ENCODE peak calls at places on chromosomes 11 and 22, in eight cellular contexts. F, S, A, I, R, B, K and U are unnamed samples. For H3K4me1 and H3K9me3, the result is how much of the 10 kb centered on the place peaks cover.

GRCh38 chr11:46738887-46739286 is 19.9 kb downstream of the F2 start:
- DNase-seq in F (no peak), S (no peak), A (no peak), I (no peak), R (no peak), B (no peak), K (no peak), U (no peak)

GRCh38 chr11:14119357-14119756 is 156.8 kb downstream of the SPON1 start:
- DNase-seq in F (no peak), S (no peak), A (no peak), I (no peak), R (no peak), B (no peak), K (no peak), U (no peak)

GRCh38 chr22:30943368-30943767 is 25.2 kb downstream of the MORC2 start:
- DNase-seq in F (no peak), S (no peak), A (peak), I (no peak), R (no peak), B (no peak), K (no peak), U (peak)

GRCh38 chr11:102495161-102496042 is 35.1 kb downstream of the MMP7 start:
- DNase-seq in F (peak), S (peak), A (no peak), I (no peak), R (peak), B (peak), K (peak), U (peak)

GRCh38 chr22:27801197-27801615 is 350 bp downstream of the MN1 start:
- DNase-seq in F (no peak), S (peak), A (no peak), I (no peak), R (peak), B (peak), K (peak), U (peak)

GRCh38 chr11:85767277-85767676 is 43.7 kb downstream of the SYTL2 start:
- DNase-seq in F (no peak), S (no peak), A (no peak), I (no peak), R (no peak), B (no peak), K (no peak), U (no peak)

GRCh38 chr11:19718976-19719375 is 6.3 kb downstream of the NAV2 start:
- DNase-seq in F (no peak), S (no peak), A (no peak), I (no peak), R (no peak), B (no peak), K (no peak), U (no peak)

GRCh38 chr11:10304495-10305261 is at the start of gene ADM:
- DNase-seq in F (peak), S (peak), A (no peak), I (peak), R (peak), B (peak), K (peak), U (peak)

GRCh38 chr11:107969219-107969618 is 39.5 kb upstream of the CUL5 start:
- DNase-seq in F (no peak), S (no peak), A (no peak), I (no peak), R (no peak), B (no peak), K (no peak), U (no peak)

GRCh38 chr11:131544591-131544990 is 174.2 kb downstream of the NTM start:
- DNase-seq in F (no peak), S (no peak), A (no peak), I (no peak), R (no peak), B (peak), K (no peak), U (no peak)

GRCh38 chr22:27139935-27140493 is 482.6 kb downstream of the MIAT start:
- DNase-seq in F (peak), S (no peak), A (no peak), I (no peak), R (no peak), B (no peak), K (peak), U (no peak)

GRCh38 chr22:27594020-27594419 is 207.5 kb downstream of the MN1 start:
- DNase-seq in F (no peak), S (no peak), A (no peak), I (no peak), R (no peak), B (no peak), K (no peak), U (no peak)

GRCh38 chr11:44564653-44565007 is 833 bp upstream of the CD82 start:
- DNase-seq in F (no peak), S (no peak), A (no peak), I (peak), R (peak), B (peak), K (peak), U (no peak)

GRCh38 chr11:76700177-76701100 is 29.9 kb upstream of the LRRC32 start:
- DNase-seq in F (peak), S (no peak), A (no peak), I (no peak), R (peak), B (no peak), K (peak), U (no peak)

GRCh38 chr11:111982019-111982464 is 43.2 kb upstream of the DLAT start:
- DNase-seq in F (peak), S (peak), A (no peak), I (peak), R (peak), B (peak), K (peak), U (peak)

GRCh38 chr22:46845281-46846153 is 83.1 kb downstream of the TBC1D22A start:
- DNase-seq in F (no peak), S (no peak), A (no peak), I (no peak), R (no peak), B (peak), K (no peak), U (no peak)

GRCh38 chr11:18046116-18046777 is at the start of gene TPH1:
- DNase-seq in F (peak), S (peak), A (no peak), I (no peak), R (peak), B (peak), K (peak), U (no peak)

GRCh38 chr11:128298271-128298670 is 289.1 kb downstream of the ETS1 start:
- DNase-seq in F (no peak), S (no peak), A (no peak), I (no peak), R (no peak), B (no peak), K (no peak), U (no peak)

GRCh38 chr22:48321986-48322545 is 1505.6 kb downstream of the BRD1 start:
- DNase-seq in F (no peak), S (no peak), A (no peak), I (no peak), R (no peak), B (no peak), K (no peak), U (no peak)

GRCh38 chr11:6693342-6694228 is 10.4 kb upstream of the MRPL17 start:
- DNase-seq in F (peak), S (no peak), A (no peak), I (no peak), R (no peak), B (no peak), K (no peak), U (no peak)

GRCh38 chr11:33830903-33831648 is 56.8 kb upstream of the FBXO3 start:
- DNase-seq in F (no peak), S (no peak), A (no peak), I (no peak), R (no peak), B (no peak), K (no peak), U (no peak)

GRCh38 chr11:35235944-35236666 is 97.1 kb downstream of the CD44 start:
- DNase-seq in F (no peak), S (no peak), A (peak), I (peak), R (peak), B (no peak), K (no peak), U (peak)

GRCh38 chr11:118895093-118896039 is 11.7 kb downstream of the CXCR5 start:
- DNase-seq in F (no peak), S (no peak), A (peak), I (no peak), R (no peak), B (peak), K (peak), U (peak)

DNA sequence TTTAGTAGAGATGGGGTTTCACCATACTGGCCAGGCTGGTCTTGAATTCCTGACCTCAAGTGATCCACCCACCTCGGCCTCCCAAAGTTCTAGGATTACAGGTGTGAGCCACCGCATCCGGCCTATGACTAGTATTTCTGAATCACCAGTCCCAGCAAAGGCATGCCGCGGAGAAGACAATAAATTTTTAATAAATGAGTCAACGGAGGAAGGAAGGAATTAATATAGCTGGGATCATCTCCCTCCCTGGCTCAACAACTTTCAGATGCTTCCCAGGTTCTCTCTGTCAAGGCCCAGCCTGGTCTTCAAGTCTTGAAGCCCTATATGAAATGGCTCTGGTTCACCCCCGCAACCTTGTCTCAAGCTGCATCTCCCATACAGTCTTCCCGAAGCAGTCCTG is 45.7 kb downstream of the CYTH4 start:
- DNase-seq in F (no peak), S (no peak), A (no peak), I (no peak), R (no peak), B (no peak), K (no peak), U (no peak)
- H3K4me1 ChIP-seq in F (under half), S (under half), A (under half), I (under half), R (under half), B (under half), K (under half), U (under half)

GRCh38 chr22:24947383-24947782 is 889 bp upstream of the LHFPL7 start:
- DNase-seq in F (no peak), S (no peak), A (no peak), I (no peak), R (no peak), B (no peak), K (no peak), U (no peak)
- H3K9me3 ChIP-seq in F (under half), S (under half), A (under half), I (under half), R (under half), B (under half), K (under half), U (under half)

DNA sequence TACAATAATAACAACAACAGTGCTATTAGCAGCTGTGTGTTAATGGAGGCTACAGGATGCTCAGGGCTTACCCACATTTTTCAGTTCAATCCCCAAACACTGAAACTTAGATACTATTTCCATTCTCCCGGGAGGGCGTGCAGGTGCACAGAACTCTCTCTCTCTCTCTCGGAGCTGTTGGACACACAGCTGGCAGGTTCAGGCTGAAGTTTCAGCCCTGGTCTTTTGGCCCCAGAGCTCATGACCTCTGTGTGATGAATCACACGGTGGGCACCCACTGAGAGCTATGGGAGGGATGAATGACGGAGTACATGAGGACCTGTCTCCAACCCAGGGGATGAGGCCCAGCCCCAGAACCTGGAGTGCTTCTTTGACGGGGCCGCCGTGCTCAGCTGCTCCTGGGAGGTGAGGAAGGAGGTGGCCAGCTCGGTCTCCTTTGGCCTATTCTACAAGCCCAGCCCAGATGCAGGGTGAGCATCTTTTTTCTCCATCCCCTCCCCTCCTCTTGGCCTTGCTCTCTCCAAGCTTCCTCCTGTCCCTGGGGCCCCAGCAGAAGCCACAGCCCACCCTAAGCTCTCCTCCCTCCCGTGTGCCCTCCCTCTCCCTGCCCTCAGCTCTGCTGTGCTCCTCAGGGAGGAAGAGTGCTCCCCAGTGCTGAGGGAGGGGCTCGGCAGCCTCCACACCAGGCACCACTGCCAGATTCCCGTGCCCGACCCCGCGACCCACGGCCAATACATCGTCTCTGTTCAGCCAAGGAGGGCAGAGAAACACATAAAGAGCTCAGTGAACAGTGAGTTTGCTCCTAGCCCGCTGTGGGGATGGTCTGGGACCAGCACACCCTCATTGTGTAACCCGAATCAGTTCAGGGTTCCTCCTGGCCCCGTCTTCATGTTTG is 16.9 kb downstream of the CSF2RB start:
- DNase-seq in F (no peak), S (no peak), A (no peak), I (no peak), R (no peak), B (peak), K (no peak), U (no peak)
- H3K4me1 ChIP-seq in F (under half), S (under half), A (under half), I (under half), R (under half), B (under half), K (under half), U (under half)

DNA sequence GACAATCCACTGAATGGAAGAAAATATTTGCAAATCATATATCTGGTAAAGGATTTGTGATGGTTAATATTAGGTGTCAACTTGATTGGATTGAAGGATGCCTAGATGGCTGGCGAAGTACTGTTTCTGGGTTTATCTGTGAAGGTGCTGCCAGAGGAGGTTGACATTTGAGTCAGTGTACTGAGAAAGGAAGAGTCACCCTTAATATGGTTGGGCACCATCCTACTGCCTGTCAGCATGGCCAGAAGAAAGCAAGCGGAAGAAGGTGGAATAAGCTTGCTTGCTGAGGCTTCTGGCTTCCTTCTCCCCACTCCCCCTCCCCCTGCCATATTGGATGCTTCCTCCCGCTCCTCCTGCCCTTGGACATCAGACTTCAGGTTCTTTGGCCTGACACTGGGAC is 101.9 kb downstream of the GAB2 start:
- DNase-seq in F (no peak), S (no peak), A (no peak), I (no peak), R (no peak), B (no peak), K (no peak), U (no peak)
- H3K9me3 ChIP-seq in F (under half), S (under half), A (under half), I (under half), R (under half), B (under half), K (under half), U (under half)

GRCh38 chr22:20456722-20457076 is 19.1 kb upstream of the SCARF2 start:
- DNase-seq in F (no peak), S (no peak), A (no peak), I (no peak), R (no peak), B (no peak), K (no peak), U (no peak)

GRCh38 chr22:20458530-20459151 is 21.0 kb upstream of the SCARF2 start:
- DNase-seq in F (no peak), S (no peak), A (no peak), I (no peak), R (no peak), B (no peak), K (no peak), U (no peak)

GRCh38 chr22:20459862-20460261 is 22.2 kb upstream of the SCARF2 start:
- DNase-seq in F (no peak), S (no peak), A (no peak), I (no peak), R (no peak), B (no peak), K (no peak), U (no peak)

GRCh38 chr22:20457506-20458240 is 20.0 kb upstream of the SCARF2 start:
- DNase-seq in F (no peak), S (no peak), A (no peak), I (no peak), R (no peak), B (no peak), K (no peak), U (no peak)

DNA sequence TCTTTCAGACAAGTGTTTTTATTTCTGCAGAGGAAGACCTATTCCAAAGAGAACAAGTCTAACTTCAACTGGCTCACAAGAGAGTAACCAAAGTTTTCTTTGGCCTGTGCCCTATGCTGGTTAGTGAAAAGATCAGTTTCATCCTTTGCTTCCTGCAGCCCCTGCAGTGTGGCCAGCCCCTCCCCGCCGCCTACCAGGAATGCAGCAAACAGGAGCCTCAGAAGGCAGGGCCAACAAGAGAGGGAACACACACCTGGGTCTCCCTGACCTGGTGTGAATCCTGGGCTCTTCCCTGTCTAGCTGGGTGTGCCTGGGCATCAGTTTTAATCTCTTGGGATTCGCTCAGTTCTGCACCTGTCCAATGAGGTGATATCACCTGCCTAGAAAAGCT is 21.5 kb upstream of the SCARF2 start:
- DNase-seq in F (no peak), S (no peak), A (no peak), I (no peak), R (no peak), B (peak), K (no peak), U (no peak)
- H3K4me1 ChIP-seq in F (under half), S (under half), A (under half), I (under half), R (under half), B (under half), K (under half), U (under half)

DNA sequence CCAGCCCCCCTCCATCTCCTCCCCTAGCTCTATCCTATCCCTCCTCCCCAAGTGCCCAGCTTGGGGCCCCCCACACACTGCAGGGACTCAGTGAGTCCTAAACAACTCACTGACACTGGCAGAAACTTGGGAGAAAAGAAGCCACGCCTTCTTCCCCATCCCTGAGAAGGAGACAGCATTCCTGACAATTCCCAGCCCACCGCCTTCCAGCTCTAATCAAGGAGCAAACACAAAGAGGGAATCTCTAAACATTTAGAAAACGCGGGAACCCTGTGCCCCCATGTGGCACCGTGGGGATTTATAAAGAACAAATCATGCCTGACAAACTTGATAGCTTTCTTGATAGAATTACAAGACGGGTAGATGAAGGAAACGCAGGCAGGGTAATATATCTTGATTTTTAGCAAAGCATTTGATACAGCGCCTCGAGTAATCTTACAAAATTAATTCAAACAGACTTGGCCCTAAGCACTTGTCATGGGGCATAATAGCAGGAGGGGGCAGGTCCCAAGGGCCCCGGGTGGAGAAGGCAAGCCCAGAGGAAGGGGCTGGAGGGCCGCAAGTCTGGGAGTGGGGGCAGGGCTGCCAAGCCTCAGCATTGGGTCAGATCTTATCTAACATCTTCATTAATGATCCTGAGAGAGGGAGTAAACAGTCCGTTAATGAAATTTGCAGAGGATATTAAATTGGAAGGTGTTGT is 4.6 kb downstream of the CHST1 start:
- DNase-seq in F (no peak), S (no peak), A (no peak), I (no peak), R (no peak), B (peak), K (no peak), U (no peak)
- H3K9me3 ChIP-seq in F (under half), S (under half), A (under half), I (under half), R (under half), B (under half), K (under half), U (under half)

GRCh38 chr11:123188508-123189165 is 6.4 kb downstream of the CLMP start:
- DNase-seq in F (no peak), S (no peak), A (no peak), I (peak), R (no peak), B (no peak), K (no peak), U (no peak)
- H3K4me1 ChIP-seq in F (under half), S (under half), A (under half), I (under half), R (under half), B (under half), K (under half), U (under half)

DNA sequence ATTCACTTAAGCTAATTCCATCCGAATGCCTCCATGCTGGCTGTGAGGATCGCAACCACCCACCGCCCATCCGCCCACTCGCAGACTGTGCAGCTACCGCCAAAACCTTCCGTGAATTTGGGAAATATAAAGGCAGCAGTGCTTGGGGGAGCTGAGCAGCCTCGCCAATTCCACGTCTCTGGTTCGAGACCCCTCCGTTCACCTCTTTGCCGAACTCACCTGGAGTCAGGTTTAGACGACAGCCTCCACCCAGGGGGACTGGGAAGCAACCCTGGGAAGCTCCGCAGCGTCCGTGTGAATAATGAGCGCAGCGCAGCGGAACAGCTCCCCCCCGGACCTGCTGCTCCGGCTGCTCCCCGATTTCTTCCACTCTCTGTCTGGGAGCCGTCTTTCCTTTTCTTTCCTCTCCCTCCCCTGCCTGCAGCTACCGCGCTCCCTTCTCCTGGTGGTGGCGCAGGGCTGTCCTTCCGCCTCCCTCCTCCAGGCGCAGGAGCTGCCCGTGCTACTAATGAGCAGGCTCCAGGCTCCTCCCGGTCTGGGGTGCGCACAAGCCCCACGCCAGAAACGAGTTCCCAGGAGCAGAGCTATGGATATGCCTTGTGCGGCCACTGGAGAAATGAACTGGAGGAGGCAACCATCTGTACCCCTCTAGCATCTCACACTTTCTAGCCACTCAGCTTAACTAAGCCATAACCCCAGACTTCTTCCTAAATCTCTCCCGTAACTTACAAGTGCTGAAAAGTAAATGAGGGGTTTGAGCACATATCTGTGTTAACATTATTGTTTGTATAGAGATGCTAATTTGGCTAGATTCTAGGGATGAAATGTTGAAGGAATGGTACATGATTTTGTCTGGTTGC is 107.3 kb downstream of the XKR3 start:
- DNase-seq in F (no peak), S (no peak), A (no peak), I (no peak), R (no peak), B (no peak), K (no peak), U (no peak)
- H3K9me3 ChIP-seq in F (under half), S (under half), A (under half), I (under half), R (under half), B (half or more), K (under half), U (under half)